ENCODE peak calls at places on chromosomes 12 and 14, in nine cellular contexts. H, J, M, T, X, Z, C, O and F are unnamed samples.

GRCh38 chr12:53701518-53702264 is 25.6 kb downstream of the CALCOCO1 start:
- DNase-seq in T (peak), X (no peak), M (peak), H (peak), J (peak), C (peak), O (peak), Z (peak), F (no peak)

GRCh38 chr14:89425931-89426330 is 8.9 kb upstream of the FOXN3 start:
- DNase-seq in T (peak), H (peak), O (peak), J (no peak), Z (no peak), M (peak), X (peak), C (no peak), F (peak)

GRCh38 chr12:80756875-80757274 is 40.2 kb downstream of the MYF5 start:
- DNase-seq in M (no peak), J (no peak), H (no peak), T (no peak), O (peak), Z (no peak), X (no peak), C (no peak), F (no peak)

GRCh38 chr14:94378527-94379290 is 9.7 kb downstream of the SERPINA1 start:
- DNase-seq in T (no peak), M (no peak), Z (peak), O (no peak), H (no peak), J (no peak), C (no peak), X (no peak), F (no peak)

GRCh38 chr12:88420460-88420859 is 159.8 kb downstream of the KITLG start:
- DNase-seq in O (peak), Z (no peak), J (no peak), X (peak), M (peak), T (peak), C (no peak), H (no peak), F (peak)

GRCh38 chr12:118330421-118331018 is 42.2 kb downstream of the TAOK3 start:
- DNase-seq in C (no peak), H (no peak), T (peak), X (peak), O (peak), J (peak), M (peak), Z (peak), F (no peak)

GRCh38 chr12:2642896-2643425 is 151.8 kb upstream of the FKBP4 start:
- DNase-seq in O (no peak), C (no peak), H (no peak), T (no peak), J (no peak), Z (no peak), X (no peak), M (no peak), F (no peak)

GRCh38 chr12:94062796-94063635 is 85.4 kb upstream of the PLXNC1 start:
- DNase-seq in M (no peak), X (no peak), Z (no peak), O (no peak), C (no peak), T (no peak), J (no peak), H (peak), F (no peak)

GRCh38 chr14:77123381-77124344 is 17.9 kb downstream of the ZDHHC22 start:
- DNase-seq in T (peak), Z (peak), J (peak), M (no peak), H (peak), O (no peak), C (peak), X (no peak), F (no peak)

GRCh38 chr14:56125772-56126411 is 7.7 kb downstream of the PELI2 start:
- DNase-seq in X (no peak), C (no peak), T (no peak), M (no peak), J (no peak), O (no peak), Z (no peak), H (peak), F (no peak)

GRCh38 chr12:111408686-111409402 is 3.1 kb downstream of the SH2B3 start:
- DNase-seq in T (no peak), O (no peak), X (no peak), C (no peak), J (no peak), H (no peak), Z (no peak), M (no peak), F (no peak)

GRCh38 chr12:3604750-3605638 is 114.0 kb downstream of the PRMT8 start:
- DNase-seq in Z (no peak), J (peak), C (no peak), M (peak), X (no peak), T (peak), H (peak), O (peak), F (peak)

GRCh38 chr12:84502907-84503787 is 409.5 kb downstream of the SLC6A15 start:
- DNase-seq in Z (no peak), M (peak), X (no peak), O (peak), T (peak), H (peak), C (no peak), J (peak), F (no peak)

GRCh38 chr14:66752109-66752508 is 244.2 kb downstream of the GPHN start:
- DNase-seq in J (no peak), Z (no peak), O (no peak), M (no peak), X (no peak), C (no peak), T (peak), H (no peak), F (no peak)

GRCh38 chr12:57049047-57049446 is 882 bp downstream of the MYO1A start:
- DNase-seq in M (no peak), T (no peak), O (no peak), X (no peak), J (no peak), H (no peak), C (no peak), Z (no peak), F (no peak)
- TF ChIP-seq CTCF in M (no peak), T (no peak), O (no peak), X (no peak), J (no peak), H (no peak), C (no peak), Z (no peak), F (no peak)

GRCh38 chr12:120797677-120798642 is 72.3 kb downstream of the ACADS start:
- DNase-seq in J (no peak), M (no peak), O (no peak), C (no peak), Z (no peak), H (no peak), T (no peak), X (no peak), F (no peak)

GRCh38 chr12:120801146-120801545 is 75.5 kb downstream of the ACADS start:
- DNase-seq in T (no peak), J (no peak), Z (no peak), H (no peak), X (no peak), C (no peak), O (no peak), M (no peak), F (no peak)

GRCh38 chr12:120799417-120800045 is 73.9 kb downstream of the ACADS start:
- DNase-seq in C (no peak), M (no peak), X (no peak), H (no peak), Z (no peak), O (no peak), J (no peak), T (no peak), F (no peak)

GRCh38 chr12:120798696-120799095 is 73.1 kb downstream of the ACADS start:
- DNase-seq in J (no peak), O (no peak), Z (no peak), C (no peak), M (no peak), T (no peak), X (no peak), H (no peak), F (no peak)

GRCh38 chr12:120800665-120801064 is 75.0 kb downstream of the ACADS start:
- DNase-seq in M (peak), C (no peak), O (no peak), Z (no peak), T (no peak), H (no peak), X (no peak), J (no peak), F (no peak)
- TF ChIP-seq CTCF in M (no peak), C (no peak), O (no peak), Z (no peak), T (no peak), H (no peak), X (no peak), J (no peak), F (no peak)

GRCh38 chr14:52829527-52829926 is 38.1 kb upstream of the GNPNAT1 start:
- DNase-seq in T (no peak), C (no peak), X (no peak), M (no peak), Z (no peak), J (no peak), H (peak), O (no peak), F (no peak)

GRCh38 chr14:52824479-52824878 is 33.1 kb upstream of the GNPNAT1 start:
- DNase-seq in C (no peak), Z (no peak), X (no peak), J (no peak), T (no peak), O (peak), H (no peak), M (no peak), F (no peak)

GRCh38 chr14:52827426-52827825 is 36.0 kb upstream of the GNPNAT1 start:
- DNase-seq in C (no peak), Z (no peak), J (no peak), X (no peak), H (no peak), O (no peak), M (no peak), T (no peak), F (no peak)

GRCh38 chr14:52821805-52822250 is 30.4 kb upstream of the GNPNAT1 start:
- DNase-seq in C (no peak), Z (no peak), X (no peak), M (no peak), T (no peak), H (no peak), J (no peak), O (no peak), F (no peak)

GRCh38 chr14:52825085-52825484 is 33.7 kb upstream of the GNPNAT1 start:
- DNase-seq in H (no peak), M (no peak), C (no peak), T (no peak), X (no peak), O (no peak), Z (no peak), J (no peak), F (no peak)
- TF ChIP-seq CTCF in H (no peak), M (no peak), C (no peak), T (no peak), X (no peak), O (no peak), Z (no peak), J (no peak), F (no peak)

DNA sequence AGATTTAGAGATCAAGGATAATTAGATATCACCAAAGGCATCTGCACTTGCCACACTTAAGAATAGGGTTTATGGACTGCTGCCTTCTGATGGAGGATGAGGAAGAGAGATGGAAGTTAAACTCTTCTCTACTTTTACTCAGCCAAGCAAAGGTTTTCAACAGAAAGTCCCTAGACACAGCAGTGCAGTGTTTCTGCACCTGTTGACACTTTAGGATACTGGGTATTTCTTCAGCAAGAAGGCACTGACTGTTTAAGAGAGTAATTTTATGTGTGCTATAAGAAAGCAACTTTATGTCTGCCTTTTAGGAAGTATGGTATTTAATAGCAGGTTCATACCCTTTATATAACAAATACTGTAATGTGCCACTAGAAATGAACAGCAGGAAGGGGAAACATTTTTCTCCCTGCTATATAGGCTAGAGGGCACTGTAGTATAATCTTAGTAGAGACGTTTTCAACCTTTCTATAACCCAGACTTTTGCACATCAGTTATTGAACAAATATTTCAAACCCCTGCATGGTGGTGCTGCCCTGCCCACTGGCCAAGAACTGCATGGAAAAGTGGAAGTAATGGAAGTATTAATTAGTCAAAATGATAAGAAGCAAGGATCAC is 225.0 kb upstream of the GRIP1 start:
- DNase-seq in J (no peak), C (no peak), M (no peak), T (no peak), O (no peak), Z (no peak), H (no peak), X (no peak), F (no peak)
- TF ChIP-seq CTCF in J (peak), C (no peak), M (no peak), T (no peak), O (no peak), Z (no peak), H (no peak), X (no peak), F (peak)

GRCh38 chr12:95874452-95874851 is 15.7 kb downstream of the SNRPF start:
- DNase-seq in M (no peak), J (no peak), H (no peak), T (no peak), X (no peak), O (no peak), C (no peak), Z (no peak), F (no peak)
- TF ChIP-seq CTCF in M (no peak), J (no peak), H (no peak), T (no peak), X (no peak), O (no peak), C (no peak), Z (no peak), F (no peak)

GRCh38 chr14:106665814-106666213 is 1139.4 kb downstream of the TMEM121 start:
- DNase-seq in M (no peak), T (no peak), H (no peak), O (no peak), C (no peak), Z (no peak), J (no peak), X (no peak), F (no peak)
- TF ChIP-seq CTCF in M (no peak), T (no peak), H (no peak), O (no peak), C (no peak), Z (no peak), J (no peak), X (no peak), F (no peak)

GRCh38 chr12:67459578-67459977 is 189.0 kb upstream of the DYRK2 start:
- DNase-seq in X (no peak), O (no peak), J (no peak), M (no peak), H (no peak), T (no peak), C (no peak), Z (no peak), F (no peak)

GRCh38 chr12:67459173-67459572 is 189.4 kb upstream of the DYRK2 start:
- DNase-seq in T (no peak), C (no peak), H (no peak), O (no peak), Z (no peak), X (no peak), M (no peak), J (no peak), F (no peak)

GRCh38 chr12:67456281-67456918 is 187.2 kb downstream of the CAND1 start:
- DNase-seq in X (peak), Z (no peak), M (peak), J (no peak), T (peak), H (peak), O (peak), C (no peak), F (no peak)

GRCh38 chr12:67457136-67457535 is 188.0 kb downstream of the CAND1 start:
- DNase-seq in X (no peak), M (no peak), C (no peak), J (no peak), H (no peak), T (no peak), O (peak), Z (no peak), F (no peak)

GRCh38 chr12:67457799-67458680 is 188.9 kb downstream of the CAND1 start:
- DNase-seq in H (no peak), C (no peak), Z (no peak), X (no peak), J (no peak), T (peak), O (peak), M (no peak), F (no peak)
- TF ChIP-seq CTCF in H (peak), C (no peak), Z (no peak), X (peak), J (peak), T (peak), O (peak), M (peak), F (peak)

GRCh38 chr12:48980389-48980952 is 2.3 kb downstream of the WNT1 start:
- DNase-seq in H (no peak), C (peak), Z (no peak), T (no peak), X (no peak), J (no peak), M (no peak), O (no peak), F (no peak)
- TF ChIP-seq CTCF in H (no peak), C (no peak), Z (peak), T (no peak), X (peak), J (no peak), M (peak), O (no peak), F (peak)

GRCh38 chr14:51981218-51981854 is 8.0 kb upstream of the RTRAF start:
- DNase-seq in O (no peak), Z (no peak), X (no peak), C (no peak), H (no peak), J (no peak), M (no peak), T (no peak), F (no peak)

GRCh38 chr14:51978566-51979398 is 10.6 kb upstream of the RTRAF start:
- DNase-seq in J (peak), C (peak), M (peak), X (no peak), Z (peak), T (peak), H (peak), O (peak), F (no peak)

GRCh38 chr14:51977075-51977474 is 12.3 kb upstream of the RTRAF start:
- DNase-seq in C (no peak), T (peak), O (peak), Z (no peak), X (no peak), H (no peak), J (no peak), M (no peak), F (no peak)

DNA sequence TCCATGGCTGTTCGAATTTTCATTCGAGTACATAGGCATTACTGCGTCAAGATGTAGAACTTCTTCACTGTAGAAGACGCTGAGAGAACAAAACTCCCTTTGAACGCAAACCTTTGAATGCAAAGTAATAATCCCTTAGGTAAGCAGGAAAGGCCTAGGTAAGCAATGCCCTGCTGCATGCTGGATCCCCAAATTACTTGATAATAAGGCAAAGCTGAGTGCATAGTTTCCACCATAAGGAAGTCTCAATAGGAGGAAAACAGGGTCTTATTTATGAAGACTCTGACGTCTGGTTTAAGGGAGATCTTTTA is 10.0 kb upstream of the RTRAF start:
- DNase-seq in H (no peak), O (no peak), X (no peak), C (no peak), Z (no peak), M (no peak), J (no peak), T (no peak), F (no peak)
- TF ChIP-seq CTCF in H (no peak), O (no peak), X (no peak), C (peak), Z (peak), M (no peak), J (no peak), T (no peak), F (no peak)